ENCODE peak calls at places on chromosomes 2 and 18, in six cellular contexts. T, C, L, M, Z and O are unnamed samples.
A peak's percentile ranks its signal among the peaks of the same experiment; 100 is the strongest.

GRCh38 chr2:205808493-205809121 is 126.3 kb downstream of the NRP2 start:
- DNase-seq in T (no peak), C (no peak), L (no peak), M (no peak), Z (no peak), O (no peak)

GRCh38 chr18:59569321-59569720 is 127.9 kb downstream of the CCBE1 start:
- DNase-seq in T (no peak), C (no peak), L (no peak), M (no peak), Z (no peak), O (no peak)

GRCh38 chr2:68196120-68196716 is 38.5 kb downstream of the PNO1 start:
- DNase-seq in T (no peak), C (peak; percentile 76), L (no peak), M (no peak), Z (no peak), O (peak; percentile 53)

GRCh38 chr2:175834472-175834871 is 167.6 kb downstream of the LNPK start:
- DNase-seq in T (no peak), C (no peak), L (no peak), M (no peak), Z (no peak), O (no peak)

GRCh38 chr2:191666733-191667132 is 11.2 kb upstream of the NABP1 start:
- DNase-seq in T (no peak), C (peak; percentile 47), L (no peak), M (no peak), Z (no peak), O (no peak)

GRCh38 chr2:170842785-170843184 is 26.1 kb downstream of the GAD1 start:
- DNase-seq in T (no peak), C (no peak), L (no peak), M (no peak), Z (no peak), O (no peak)

GRCh38 chr2:233448565-233448964 is 94.3 kb downstream of the DGKD start:
- DNase-seq in T (no peak), C (no peak), L (no peak), M (no peak), Z (no peak), O (no peak)

GRCh38 chr2:164840930-164841718 is 499 bp downstream of the COBLL1 start:
- DNase-seq in T (peak; percentile 30), C (peak; percentile 89), L (no peak), M (peak; percentile 33), Z (peak; percentile 81), O (peak; percentile 38)

GRCh38 chr2:26528870-26529269 is 50.9 kb upstream of the OTOF start:
- DNase-seq in T (no peak), C (no peak), L (no peak), M (no peak), Z (no peak), O (no peak)

GRCh38 chr2:148614332-148615049 is 30.1 kb upstream of the EPC2 start:
- DNase-seq in T (no peak), C (peak; percentile 42), L (peak; percentile 2), M (no peak), Z (no peak), O (peak; percentile 12)

GRCh38 chr2:203209538-203209937 is 29.3 kb upstream of the CYP20A1 start:
- DNase-seq in T (no peak), C (no peak), L (no peak), M (no peak), Z (no peak), O (no peak)

GRCh38 chr2:99662761-99663341 is 173.0 kb upstream of the REV1 start:
- DNase-seq in T (no peak), C (no peak), L (peak; percentile 82), M (peak; percentile 25), Z (no peak), O (peak; percentile 45)